ENCODE peak calls at places on chromosomes 5 and 9, in six cellular contexts. One of them, this sample, is unnamed.

GRCh38 chr9:83062653-83063527 is at the start of gene RASEF:
- DNase-seq in mesothelial cell of epicardium: peak
- DNase-seq in activated naive CD4-positive, alpha-beta T cell treated with Interleukin-2 at 50 U/mL for 16 hours: no peak
- DNase-seq in suprapubic skin: no peak
- DNase-seq in HuH-7.5: peak
- DNase-seq in PC-3: peak
- DNase-seq in this sample: no peak

GRCh38 chr9:105027082-105027481 is 99.1 kb upstream of the ABCA1 start:
- DNase-seq in activated naive CD4-positive, alpha-beta T cell treated with Interleukin-2 at 50 U/mL for 16 hours: no peak
- DNase-seq in PC-3: no peak
- DNase-seq in suprapubic skin: no peak
- DNase-seq in mesothelial cell of epicardium: no peak
- DNase-seq in HuH-7.5: no peak
- DNase-seq in this sample: no peak

GRCh38 chr5:136811551-136811950 is 446.2 kb upstream of the TRPC7 start:
- DNase-seq in suprapubic skin: no peak
- DNase-seq in PC-3: peak
- DNase-seq in HuH-7.5: no peak
- DNase-seq in activated naive CD4-positive, alpha-beta T cell treated with Interleukin-2 at 50 U/mL for 16 hours: no peak
- DNase-seq in mesothelial cell of epicardium: no peak
- DNase-seq in this sample: no peak

GRCh38 chr5:134576386-134577021 is 51.0 kb downstream of the JADE2 start:
- DNase-seq in HuH-7.5: no peak
- DNase-seq in activated naive CD4-positive, alpha-beta T cell treated with Interleukin-2 at 50 U/mL for 16 hours: no peak
- DNase-seq in PC-3: no peak
- DNase-seq in mesothelial cell of epicardium: no peak
- DNase-seq in suprapubic skin: no peak
- DNase-seq in this sample: no peak

GRCh38 chr5:119343766-119344165 is 12.1 kb upstream of the TNFAIP8 start:
- DNase-seq in HuH-7.5: no peak
- DNase-seq in PC-3: no peak
- DNase-seq in suprapubic skin: no peak
- DNase-seq in activated naive CD4-positive, alpha-beta T cell treated with Interleukin-2 at 50 U/mL for 16 hours: peak
- DNase-seq in mesothelial cell of epicardium: no peak
- DNase-seq in this sample: no peak

GRCh38 chr5:125274938-125275759 is 528.7 kb upstream of the ZNF608 start:
- DNase-seq in mesothelial cell of epicardium: no peak
- DNase-seq in HuH-7.5: no peak
- DNase-seq in suprapubic skin: no peak
- DNase-seq in activated naive CD4-positive, alpha-beta T cell treated with Interleukin-2 at 50 U/mL for 16 hours: no peak
- DNase-seq in PC-3: peak
- DNase-seq in this sample: no peak

GRCh38 chr9:38037981-38038306 is 31.1 kb downstream of the SHB start:
- DNase-seq in HuH-7.5: no peak
- DNase-seq in mesothelial cell of epicardium: no peak
- DNase-seq in activated naive CD4-positive, alpha-beta T cell treated with Interleukin-2 at 50 U/mL for 16 hours: no peak
- DNase-seq in PC-3: no peak
- DNase-seq in suprapubic skin: no peak
- DNase-seq in this sample: no peak

GRCh38 chr5:56668996-56669395 is 146.4 kb upstream of the MAP3K1 start:
- DNase-seq in activated naive CD4-positive, alpha-beta T cell treated with Interleukin-2 at 50 U/mL for 16 hours: no peak
- DNase-seq in PC-3: peak
- DNase-seq in mesothelial cell of epicardium: no peak
- DNase-seq in HuH-7.5: no peak
- DNase-seq in suprapubic skin: no peak
- DNase-seq in this sample: no peak

GRCh38 chr9:108163321-108164005 is 673.9 kb upstream of the KLF4 start:
- DNase-seq in mesothelial cell of epicardium: no peak
- DNase-seq in HuH-7.5: no peak
- DNase-seq in suprapubic skin: no peak
- DNase-seq in activated naive CD4-positive, alpha-beta T cell treated with Interleukin-2 at 50 U/mL for 16 hours: no peak
- DNase-seq in PC-3: peak
- DNase-seq in this sample: no peak

GRCh38 chr5:83394190-83394589 is 77.4 kb upstream of the VCAN start:
- DNase-seq in mesothelial cell of epicardium: no peak
- DNase-seq in activated naive CD4-positive, alpha-beta T cell treated with Interleukin-2 at 50 U/mL for 16 hours: no peak
- DNase-seq in HuH-7.5: no peak
- DNase-seq in suprapubic skin: no peak
- DNase-seq in PC-3: peak
- DNase-seq in this sample: no peak

GRCh38 chr5:55172051-55172899 is 702 bp downstream of the CDC20B start:
- DNase-seq in suprapubic skin: no peak
- DNase-seq in PC-3: peak
- DNase-seq in activated naive CD4-positive, alpha-beta T cell treated with Interleukin-2 at 50 U/mL for 16 hours: peak
- DNase-seq in mesothelial cell of epicardium: peak
- DNase-seq in HuH-7.5: peak
- DNase-seq in this sample: peak

GRCh38 chr5:64489857-64490256 is 16.0 kb upstream of the RGS7BP start:
- DNase-seq in PC-3: no peak
- DNase-seq in HuH-7.5: no peak
- DNase-seq in suprapubic skin: no peak
- DNase-seq in mesothelial cell of epicardium: no peak
- DNase-seq in activated naive CD4-positive, alpha-beta T cell treated with Interleukin-2 at 50 U/mL for 16 hours: no peak
- DNase-seq in this sample: no peak

GRCh38 chr9:130636648-130637020 is 27.8 kb upstream of the PRDM12 start:
- DNase-seq in PC-3: no peak
- DNase-seq in mesothelial cell of epicardium: no peak
- DNase-seq in suprapubic skin: no peak
- DNase-seq in HuH-7.5: no peak
- DNase-seq in activated naive CD4-positive, alpha-beta T cell treated with Interleukin-2 at 50 U/mL for 16 hours: no peak
- DNase-seq in this sample: no peak

This sample was measured in GM13976.